ENCODE peak calls at places on chromosome 1, in seven cellular contexts. One of them, this sample, is unnamed.

GRCh38 chr1:229225331-229225782 is 45.6 kb upstream of the RAB4A start:
- DNase-seq in lung microvascular endothelial cell: no peak
- DNase-seq in Calu3: peak
- DNase-seq in stimulated activated naive B cell treated with anti-CD40 and anti-IgM and Interleukin-4, amounts not matched to agents 10 μg/mL and 1 μg/mL and 100 μg/mL, for 72 hours: no peak
- DNase-seq in breast epithelium: peak
- DNase-seq in DMS153: peak
- DNase-seq in activated CD4-positive, alpha-beta T cell treated with anti-CD3 and anti-CD28 coated beads, Interleukin-2, amount 50 U/mL, for 24 hours: no peak
- DNase-seq in this sample: no peak

GRCh38 chr1:234911787-234912186 is 216.8 kb downstream of the TOMM20 start:
- DNase-seq in lung microvascular endothelial cell: peak
- DNase-seq in Calu3: no peak
- DNase-seq in stimulated activated naive B cell treated with anti-CD40 and anti-IgM and Interleukin-4, amounts not matched to agents 10 μg/mL and 1 μg/mL and 100 μg/mL, for 72 hours: no peak
- DNase-seq in breast epithelium: no peak
- DNase-seq in DMS153: no peak
- DNase-seq in activated CD4-positive, alpha-beta T cell treated with anti-CD3 and anti-CD28 coated beads, Interleukin-2, amount 50 U/mL, for 24 hours: no peak
- DNase-seq in this sample: no peak

GRCh38 chr1:77416692-77417450 is 135.1 kb downstream of the AK5 start:
- DNase-seq in lung microvascular endothelial cell: peak
- DNase-seq in Calu3: peak
- DNase-seq in stimulated activated naive B cell treated with anti-CD40 and anti-IgM and Interleukin-4, amounts not matched to agents 10 μg/mL and 1 μg/mL and 100 μg/mL, for 72 hours: no peak
- DNase-seq in breast epithelium: no peak
- DNase-seq in DMS153: no peak
- DNase-seq in activated CD4-positive, alpha-beta T cell treated with anti-CD3 and anti-CD28 coated beads, Interleukin-2, amount 50 U/mL, for 24 hours: no peak
- DNase-seq in this sample: peak

GRCh38 chr1:36497207-36497606 is 14.5 kb upstream of the CSF3R start:
- DNase-seq in lung microvascular endothelial cell: no peak
- DNase-seq in Calu3: no peak
- DNase-seq in stimulated activated naive B cell treated with anti-CD40 and anti-IgM and Interleukin-4, amounts not matched to agents 10 μg/mL and 1 μg/mL and 100 μg/mL, for 72 hours: no peak
- DNase-seq in breast epithelium: no peak
- DNase-seq in DMS153: no peak
- DNase-seq in activated CD4-positive, alpha-beta T cell treated with anti-CD3 and anti-CD28 coated beads, Interleukin-2, amount 50 U/mL, for 24 hours: no peak
- DNase-seq in this sample: no peak

GRCh38 chr1:34019741-34020552 is 145.1 kb downstream of the CSMD2 start:
- DNase-seq in lung microvascular endothelial cell: no peak
- DNase-seq in Calu3: no peak
- DNase-seq in stimulated activated naive B cell treated with anti-CD40 and anti-IgM and Interleukin-4, amounts not matched to agents 10 μg/mL and 1 μg/mL and 100 μg/mL, for 72 hours: no peak
- DNase-seq in breast epithelium: no peak
- DNase-seq in DMS153: no peak
- DNase-seq in activated CD4-positive, alpha-beta T cell treated with anti-CD3 and anti-CD28 coated beads, Interleukin-2, amount 50 U/mL, for 24 hours: no peak
- DNase-seq in this sample: no peak

GRCh38 chr1:116131170-116131569 is 20.0 kb downstream of the MAB21L3 start:
- DNase-seq in lung microvascular endothelial cell: no peak
- DNase-seq in Calu3: no peak
- DNase-seq in stimulated activated naive B cell treated with anti-CD40 and anti-IgM and Interleukin-4, amounts not matched to agents 10 μg/mL and 1 μg/mL and 100 μg/mL, for 72 hours: no peak
- DNase-seq in breast epithelium: no peak
- DNase-seq in DMS153: no peak
- DNase-seq in activated CD4-positive, alpha-beta T cell treated with anti-CD3 and anti-CD28 coated beads, Interleukin-2, amount 50 U/mL, for 24 hours: no peak
- DNase-seq in this sample: no peak

GRCh38 chr1:153587314-153587713 is 21.7 kb upstream of the S100A2 start:
- DNase-seq in lung microvascular endothelial cell: peak
- DNase-seq in Calu3: no peak
- DNase-seq in stimulated activated naive B cell treated with anti-CD40 and anti-IgM and Interleukin-4, amounts not matched to agents 10 μg/mL and 1 μg/mL and 100 μg/mL, for 72 hours: no peak
- DNase-seq in breast epithelium: no peak
- DNase-seq in DMS153: no peak
- DNase-seq in activated CD4-positive, alpha-beta T cell treated with anti-CD3 and anti-CD28 coated beads, Interleukin-2, amount 50 U/mL, for 24 hours: no peak
- DNase-seq in this sample: no peak

GRCh38 chr1:51982161-51982560 is 8.3 kb downstream of the RAB3B start:
- DNase-seq in lung microvascular endothelial cell: no peak
- DNase-seq in Calu3: no peak
- DNase-seq in stimulated activated naive B cell treated with anti-CD40 and anti-IgM and Interleukin-4, amounts not matched to agents 10 μg/mL and 1 μg/mL and 100 μg/mL, for 72 hours: no peak
- DNase-seq in breast epithelium: no peak
- DNase-seq in DMS153: no peak
- DNase-seq in activated CD4-positive, alpha-beta T cell treated with anti-CD3 and anti-CD28 coated beads, Interleukin-2, amount 50 U/mL, for 24 hours: no peak
- DNase-seq in this sample: no peak

GRCh38 chr1:46152021-46152420 is 19.6 kb upstream of the PIK3R3 start:
- DNase-seq in lung microvascular endothelial cell: no peak
- DNase-seq in Calu3: no peak
- DNase-seq in stimulated activated naive B cell treated with anti-CD40 and anti-IgM and Interleukin-4, amounts not matched to agents 10 μg/mL and 1 μg/mL and 100 μg/mL, for 72 hours: peak
- DNase-seq in breast epithelium: no peak
- DNase-seq in DMS153: no peak
- DNase-seq in activated CD4-positive, alpha-beta T cell treated with anti-CD3 and anti-CD28 coated beads, Interleukin-2, amount 50 U/mL, for 24 hours: no peak
- DNase-seq in this sample: no peak

GRCh38 chr1:115454835-115455511 is 116.9 kb upstream of the NGF start:
- DNase-seq in lung microvascular endothelial cell: peak
- DNase-seq in Calu3: no peak
- DNase-seq in stimulated activated naive B cell treated with anti-CD40 and anti-IgM and Interleukin-4, amounts not matched to agents 10 μg/mL and 1 μg/mL and 100 μg/mL, for 72 hours: no peak
- DNase-seq in breast epithelium: peak
- DNase-seq in DMS153: peak
- DNase-seq in activated CD4-positive, alpha-beta T cell treated with anti-CD3 and anti-CD28 coated beads, Interleukin-2, amount 50 U/mL, for 24 hours: no peak
- DNase-seq in this sample: no peak